ENCODE peak calls at places on chromosomes 12 and 14, in nine cellular contexts. G, B, T, F, Q, W, O, N and Z are unnamed samples.

GRCh38 chr12:3977621-3978020 is 104.4 kb upstream of the PARP11 start:
- DNase-seq in G (no peak), O (no peak), N (no peak), W (no peak), B (no peak), T (no peak), F (no peak), Q (no peak), Z (no peak)

GRCh38 chr12:87779858-87780498 is 249.2 kb downstream of the C12orf50 start:
- DNase-seq in O (no peak), N (no peak), B (no peak), Q (no peak), F (no peak), G (no peak), T (no peak), W (no peak), Z (no peak)

GRCh38 chr12:98736352-98737326 is 91.5 kb downstream of the APAF1 start:
- DNase-seq in B (no peak), N (no peak), F (no peak), T (peak), Q (no peak), O (no peak), W (no peak), G (no peak), Z (no peak)

GRCh38 chr14:98984719-98985041 is 287.3 kb downstream of the BCL11B start:
- DNase-seq in Q (no peak), O (peak), T (no peak), N (peak), W (no peak), F (peak), B (no peak), G (no peak), Z (no peak)

GRCh38 chr14:75443203-75443969 is 15.6 kb downstream of the JDP2 start:
- DNase-seq in B (no peak), F (no peak), G (no peak), T (no peak), N (no peak), Q (no peak), W (no peak), O (no peak), Z (no peak)

GRCh38 chr12:50222275-50222783 is 55.2 kb upstream of the CERS5 start:
- DNase-seq in W (no peak), B (peak), N (no peak), T (peak), G (peak), O (no peak), F (no peak), Q (peak), Z (peak)

GRCh38 chr12:110763578-110763977 is 20.9 kb upstream of the PPP1CC start:
- DNase-seq in O (no peak), B (no peak), Q (no peak), G (no peak), F (no peak), N (no peak), T (no peak), W (no peak), Z (no peak)

GRCh38 chr12:70724444-70724843 is 87.2 kb upstream of the PTPRB start:
- DNase-seq in G (no peak), W (peak), O (no peak), B (peak), F (no peak), Q (no peak), T (no peak), N (no peak), Z (peak)

GRCh38 chr12:22981711-22982110 is 356.7 kb downstream of the ETNK1 start:
- DNase-seq in T (no peak), B (peak), W (peak), F (no peak), G (no peak), Q (peak), N (no peak), O (no peak), Z (no peak)

GRCh38 chr12:80829767-80830166 is 108.0 kb downstream of the LIN7A start:
- DNase-seq in B (no peak), O (no peak), N (no peak), F (no peak), W (no peak), Q (peak), T (peak), G (no peak), Z (no peak)

GRCh38 chr12:45192041-45192695 is 23.7 kb upstream of the ANO6 start:
- DNase-seq in N (no peak), T (peak), O (no peak), G (peak), Q (peak), W (peak), F (no peak), B (no peak), Z (peak)